ENCODE peak calls at places on chromosomes 7 and 10, in five cellular contexts. N, X, L, W and S are unnamed samples.

GRCh38 chr7:47406766-47407129 is 175.2 kb downstream of the TNS3 start:
- DNase-seq in L (no peak), X (no peak), W (no peak), N (no peak), S (no peak)

GRCh38 chr7:130959743-130960207 is 225.8 kb upstream of the KLF14 start:
- DNase-seq in W (no peak), X (peak; percentile 71), N (no peak), L (no peak), S (no peak)

GRCh38 chr7:657565-658119 is 68.9 kb upstream of the DNAAF5 start:
- DNase-seq in N (no peak), L (no peak), W (no peak), X (no peak), S (no peak)

GRCh38 chr7:53984776-53985175 is 557.4 kb upstream of the VSTM2A start:
- DNase-seq in L (no peak), X (peak; percentile 29), W (no peak), N (no peak), S (no peak)

GRCh38 chr10:4254101-4254994 is 469.3 kb upstream of the KLF6 start:
- DNase-seq in N (no peak), X (peak; percentile 58), L (no peak), W (no peak), S (no peak)

GRCh38 chr10:19966751-19967150 is 150.5 kb downstream of the PLXDC2 start:
- DNase-seq in L (peak; percentile 51), W (no peak), X (no peak), N (peak; percentile 84), S (no peak)

GRCh38 chr7:116429986-116430619 is 69.4 kb upstream of the CAV2 start:
- DNase-seq in W (no peak), L (no peak), X (no peak), N (no peak), S (no peak)

GRCh38 chr7:158444501-158445420 is 142.9 kb downstream of the PTPRN2 start:
- DNase-seq in X (no peak), W (no peak), L (peak; percentile 77), N (no peak), S (no peak)

GRCh38 chr10:43408331-43408709 is 666 bp downstream of the HNRNPF start:
- DNase-seq in N (peak; percentile 63), W (peak; percentile 29), X (no peak), L (no peak), S (no peak)

GRCh38 chr10:90862908-90863514 is 5.2 kb upstream of the HTR7 start:
- DNase-seq in X (peak; percentile 35), L (peak; percentile 31), N (peak; percentile 17), W (no peak), S (no peak)

GRCh38 chr10:110946496-110946895 is 27.1 kb downstream of the SHOC2 start:
- DNase-seq in X (peak; percentile 53), L (no peak), N (no peak), W (no peak), S (no peak)

GRCh38 chr7:43439631-43440401 is 143.1 kb upstream of the STK17A start:
- DNase-seq in N (peak; percentile 82), W (no peak), L (peak; percentile 88), X (peak; percentile 26), S (no peak)

GRCh38 chr10:20885678-20886077 is 11.4 kb downstream of the NEBL start:
- DNase-seq in W (no peak), X (peak; percentile 61), N (no peak), L (no peak), S (peak; percentile 53)

GRCh38 chr7:2120251-2120660 is 112.5 kb downstream of the MAD1L1 start:
- DNase-seq in N (no peak), X (no peak), L (no peak), W (no peak), S (no peak)

GRCh38 chr10:88463811-88464210 is 119.3 kb downstream of the RNLS start:
- DNase-seq in L (no peak), N (no peak), X (no peak), W (no peak), S (no peak)

GRCh38 chr7:50317697-50318640 is 13.5 kb downstream of the IKZF1 start:
- DNase-seq in L (no peak), W (no peak), X (no peak), N (no peak), S (no peak)

GRCh38 chr7:1536768-1537630 is 6.5 kb downstream of the MAFK start:
- DNase-seq in N (peak; percentile 83), X (peak; percentile 87), L (peak; percentile 95), W (peak; percentile 97), S (peak; percentile 91)

GRCh38 chr7:150322114-150322832 is 882 bp upstream of the LRRC61 start:
- DNase-seq in W (no peak), L (no peak), X (no peak), N (no peak), S (no peak)

GRCh38 chr7:150323682-150324365 is 479 bp upstream of the ACTR3C start:
- DNase-seq in L (peak; percentile 32), W (no peak), X (no peak), N (no peak), S (no peak)

GRCh38 chr7:150324366-150324961 is 1.1 kb upstream of the ACTR3C start:
- DNase-seq in X (no peak), N (no peak), L (peak; percentile 44), W (no peak), S (no peak)

GRCh38 chr7:150321788-150322113 is 1.4 kb upstream of the LRRC61 start:
- DNase-seq in L (no peak), N (no peak), W (no peak), X (no peak), S (no peak)

DNA sequence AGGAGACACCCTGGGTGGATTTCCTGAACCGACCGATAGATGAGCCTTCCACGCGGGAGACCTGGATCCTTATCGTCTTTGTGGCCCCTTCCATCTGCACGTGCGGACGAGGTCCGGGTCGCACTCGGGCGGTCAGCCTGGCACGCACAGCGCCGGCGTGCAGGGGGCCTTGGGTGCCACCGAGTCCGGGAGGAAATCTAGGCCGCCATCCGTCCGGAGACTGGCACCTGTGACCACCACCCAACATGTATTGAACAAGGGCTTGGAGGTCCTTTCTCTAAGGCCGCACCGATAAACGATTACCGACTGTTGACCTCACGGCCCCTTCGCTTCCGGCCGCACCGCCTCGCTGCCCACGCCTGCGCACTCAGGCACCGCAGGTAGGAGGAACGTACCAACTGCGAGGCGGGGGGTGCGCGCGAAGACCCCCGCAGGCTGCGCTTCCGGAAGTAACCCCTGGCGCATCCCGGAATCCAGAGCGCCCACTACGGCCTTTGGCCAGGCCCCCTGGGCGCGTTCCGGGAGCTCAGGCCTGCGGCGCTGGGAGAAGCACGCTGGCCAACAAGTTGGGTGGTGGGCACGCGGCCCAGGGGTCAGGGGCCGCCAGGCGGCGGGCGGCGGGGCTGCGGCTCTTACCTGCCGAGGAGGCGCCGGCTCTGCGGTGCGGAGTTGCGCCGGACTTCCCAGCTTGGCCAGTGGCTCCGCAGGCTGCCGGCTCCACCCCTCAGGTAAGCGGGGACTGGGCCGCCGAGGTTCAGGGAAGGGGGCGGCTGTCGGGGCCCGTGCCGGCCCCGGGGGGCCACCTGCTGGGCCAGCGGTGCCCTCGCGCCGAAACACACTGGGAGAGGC is at the start of the genes ACTR3C and LRRC61:
- DNase-seq in X (peak; percentile 27), L (peak; percentile 54), N (peak; percentile 57), W (no peak), S (no peak)
- H3K4me3 ChIP-seq in X (peak within 1 kb of the TSS; percentile 43), L (peak within 1 kb of the TSS; percentile 74), N (peak within 1 kb of the TSS; percentile 38), W (peak within 1 kb of the TSS; percentile 52), S (peak within 1 kb of the TSS; percentile 61)

DNA sequence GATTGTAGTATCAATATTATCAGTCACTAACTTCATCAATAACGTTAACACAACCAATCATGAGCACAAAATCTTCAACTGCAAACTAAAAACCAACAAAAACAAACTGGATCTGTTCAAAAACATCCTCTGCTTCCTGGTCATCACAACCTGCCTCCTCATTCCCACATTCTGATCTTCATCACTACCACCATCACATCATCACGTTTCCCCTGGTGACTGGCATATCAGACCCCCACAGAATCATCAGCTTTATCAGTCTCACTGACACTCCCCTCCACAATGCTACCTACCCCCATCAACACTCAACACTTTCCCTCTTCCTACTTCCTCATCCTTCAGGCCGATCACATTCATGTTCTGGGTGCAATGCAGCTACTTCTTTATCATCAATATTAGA is 11.4 kb downstream of the XPNPEP1 start:
- DNase-seq in W (no peak), X (no peak), N (no peak), L (no peak), S (no peak)
- H3K36me3 ChIP-seq in W (peaks cover 8% of the 10 kb centered on the region), X (peaks cover 6% of the 10 kb centered on the region), N (peaks cover 3% of the 10 kb centered on the region), L (peaks cover 2% of the 10 kb centered on the region), S (peaks cover 4% of the 10 kb centered on the region)

GRCh38 chr10:35574924-35575352 is 30.2 kb upstream of the GJD4 start:
- DNase-seq in W (no peak), N (no peak), L (peak; percentile 61), X (no peak), S (peak; percentile 47)
- H3K4me3 ChIP-seq in W (no peak overlapping the region), N (no peak overlapping the region), L (no peak overlapping the region), X (no peak overlapping the region), S (no peak overlapping the region)

GRCh38 chr7:157373493-157373892 is 36.7 kb downstream of the DNAJB6 start:
- DNase-seq in L (no peak), N (no peak), W (no peak), X (no peak), S (no peak)
- H3K36me3 ChIP-seq in L (peaks cover 47% of the 10 kb centered on the region), N (peaks cover 18% of the 10 kb centered on the region), W (peaks cover 72% of the 10 kb centered on the region), X (peaks cover 23% of the 10 kb centered on the region), S (no peaks in the 10 kb centered on the region)

DNA sequence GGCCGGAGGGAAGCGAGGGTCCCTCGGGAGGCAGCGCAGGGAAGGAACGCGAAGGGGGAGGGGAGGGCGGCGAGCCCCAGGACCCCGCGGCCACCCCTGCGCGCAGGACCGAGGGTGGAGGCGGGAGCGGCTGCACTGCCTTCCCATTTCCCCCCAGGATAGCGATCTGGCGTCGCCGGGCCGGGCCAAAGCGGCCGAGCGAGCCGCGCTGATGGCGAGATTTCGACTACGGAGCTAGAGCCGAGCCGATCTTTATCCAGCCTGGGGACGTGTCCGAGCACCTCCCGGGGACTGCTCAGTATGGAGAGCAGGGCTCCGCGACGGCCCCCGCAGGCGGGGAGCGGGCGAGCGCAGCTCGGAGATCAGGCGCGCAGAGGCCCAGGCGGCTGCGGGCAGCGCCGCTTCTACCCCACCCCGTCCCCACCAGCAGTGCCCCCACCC is 590 bp upstream of the CRTAC1 start:
- DNase-seq in L (peak; percentile 85), X (no peak), N (peak; percentile 73), W (no peak), S (no peak)
- H3K4me3 ChIP-seq in L (peak overlapping the region; percentile 61), X (no peak overlapping the region), N (peak overlapping the region; percentile 69), W (peak overlapping the region; percentile 46), S (peak overlapping the region; percentile 6)

GRCh38 chr7:100022621-100023020 is 7.2 kb downstream of the ZKSCAN1 start:
- DNase-seq in N (no peak), L (no peak), X (peak; percentile 55), W (no peak), S (no peak)
- H3K36me3 ChIP-seq in N (peaks cover 20% of the 10 kb centered on the region), L (peaks cover 17% of the 10 kb centered on the region), X (peaks cover 32% of the 10 kb centered on the region), W (peaks cover 63% of the 10 kb centered on the region), S (peaks cover 3% of the 10 kb centered on the region)

DNA sequence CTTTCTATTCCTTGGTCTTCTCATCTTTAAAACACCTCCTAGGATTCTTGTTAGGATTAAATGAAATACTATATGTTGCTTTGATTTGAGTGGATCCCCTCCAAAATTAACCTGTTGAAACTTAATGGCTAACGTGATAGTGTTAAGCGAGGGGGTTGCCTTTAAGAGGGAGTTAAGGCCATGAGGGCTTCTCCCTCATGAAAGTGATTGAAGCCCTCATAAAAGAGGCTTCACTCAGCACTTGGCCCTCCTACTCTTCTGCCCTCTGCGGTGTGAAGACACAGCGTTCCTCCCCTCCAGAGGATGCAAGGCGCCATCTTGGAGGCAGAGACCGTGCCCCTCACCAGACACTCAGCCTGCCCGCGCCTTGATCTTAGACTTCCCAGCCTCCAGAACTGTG is 46.6 kb downstream of the CNNM2 start:
- DNase-seq in W (no peak), L (no peak), N (no peak), X (no peak), S (no peak)
- H3K4me3 ChIP-seq in W (no peak overlapping the region), L (no peak overlapping the region), N (no peak overlapping the region), X (no peak overlapping the region), S (no peak overlapping the region)